ENCODE peak calls at places on chromosomes 11 and 22, in eight cellular contexts. One of them, this sample, is unnamed.

GRCh38 chr11:967995-968751 is 42.5 kb downstream of the AP2A2 start:
- DNase-seq in NCI-H2171 treated with DMSO at 0.1 percent for 48 hours: no peak
- DNase-seq in Karpas-422: no peak
- DNase-seq in amygdala: no peak
- DNase-seq in ACHN: no peak
- DNase-seq in ascending aorta: no peak
- DNase-seq in RPMI8226: no peak
- DNase-seq in stimulated activated CD4-positive, alpha-beta T cell treated with anti-CD3 and anti-CD28 coated beads, TNF-alpha, amount 100 ng/mL, for 1 hour: no peak
- DNase-seq in this sample: peak; percentile 18

GRCh38 chr22:38755155-38755910 is 465 bp downstream of the SUN2 start:
- DNase-seq in NCI-H2171 treated with DMSO at 0.1 percent for 48 hours: peak; percentile 15
- DNase-seq in Karpas-422: peak; percentile 61
- DNase-seq in amygdala: peak; percentile 90
- DNase-seq in ACHN: peak; percentile 81
- DNase-seq in ascending aorta: peak; percentile 89
- DNase-seq in RPMI8226: peak; percentile 73
- DNase-seq in stimulated activated CD4-positive, alpha-beta T cell treated with anti-CD3 and anti-CD28 coated beads, TNF-alpha, amount 100 ng/mL, for 1 hour: no peak
- DNase-seq in this sample: peak; percentile 50

GRCh38 chr11:66904055-66904454 is 47.2 kb downstream of the LRFN4 start:
- DNase-seq in NCI-H2171 treated with DMSO at 0.1 percent for 48 hours: no peak
- DNase-seq in Karpas-422: no peak
- DNase-seq in amygdala: no peak
- DNase-seq in ACHN: no peak
- DNase-seq in ascending aorta: no peak
- DNase-seq in RPMI8226: no peak
- DNase-seq in stimulated activated CD4-positive, alpha-beta T cell treated with anti-CD3 and anti-CD28 coated beads, TNF-alpha, amount 100 ng/mL, for 1 hour: no peak
- DNase-seq in this sample: no peak

GRCh38 chr11:2528301-2529050 is 83.7 kb downstream of the KCNQ1 start:
- DNase-seq in NCI-H2171 treated with DMSO at 0.1 percent for 48 hours: no peak
- DNase-seq in Karpas-422: no peak
- DNase-seq in amygdala: no peak
- DNase-seq in ACHN: no peak
- DNase-seq in ascending aorta: no peak
- DNase-seq in RPMI8226: no peak
- DNase-seq in stimulated activated CD4-positive, alpha-beta T cell treated with anti-CD3 and anti-CD28 coated beads, TNF-alpha, amount 100 ng/mL, for 1 hour: no peak
- DNase-seq in this sample: no peak

GRCh38 chr11:108775324-108775723 is 110.5 kb downstream of the DDX10 start:
- DNase-seq in NCI-H2171 treated with DMSO at 0.1 percent for 48 hours: no peak
- DNase-seq in Karpas-422: no peak
- DNase-seq in amygdala: no peak
- DNase-seq in ACHN: no peak
- DNase-seq in ascending aorta: no peak
- DNase-seq in RPMI8226: no peak
- DNase-seq in stimulated activated CD4-positive, alpha-beta T cell treated with anti-CD3 and anti-CD28 coated beads, TNF-alpha, amount 100 ng/mL, for 1 hour: no peak
- DNase-seq in this sample: no peak

GRCh38 chr22:26174280-26174679 is 5.0 kb downstream of the SEZ6L start:
- DNase-seq in NCI-H2171 treated with DMSO at 0.1 percent for 48 hours: no peak
- DNase-seq in Karpas-422: peak; percentile 51
- DNase-seq in amygdala: peak; percentile 39
- DNase-seq in ACHN: peak; percentile 2
- DNase-seq in ascending aorta: no peak
- DNase-seq in RPMI8226: peak; percentile 11
- DNase-seq in stimulated activated CD4-positive, alpha-beta T cell treated with anti-CD3 and anti-CD28 coated beads, TNF-alpha, amount 100 ng/mL, for 1 hour: no peak
- DNase-seq in this sample: no peak

GRCh38 chr22:40603088-40603605 is 33.4 kb downstream of the MRTFA start:
- DNase-seq in NCI-H2171 treated with DMSO at 0.1 percent for 48 hours: no peak
- DNase-seq in Karpas-422: no peak
- DNase-seq in amygdala: no peak
- DNase-seq in ACHN: no peak
- DNase-seq in ascending aorta: no peak
- DNase-seq in RPMI8226: no peak
- DNase-seq in stimulated activated CD4-positive, alpha-beta T cell treated with anti-CD3 and anti-CD28 coated beads, TNF-alpha, amount 100 ng/mL, for 1 hour: no peak
- DNase-seq in this sample: no peak

GRCh38 chr11:34977039-34977906 is 60.9 kb downstream of the PDHX start:
- DNase-seq in NCI-H2171 treated with DMSO at 0.1 percent for 48 hours: no peak
- DNase-seq in Karpas-422: no peak
- DNase-seq in amygdala: no peak
- DNase-seq in ACHN: peak; percentile 72
- DNase-seq in ascending aorta: no peak
- DNase-seq in RPMI8226: no peak
- DNase-seq in stimulated activated CD4-positive, alpha-beta T cell treated with anti-CD3 and anti-CD28 coated beads, TNF-alpha, amount 100 ng/mL, for 1 hour: no peak
- DNase-seq in this sample: no peak

GRCh38 chr11:11592146-11592684 is 29.6 kb downstream of the GALNT18 start:
- DNase-seq in NCI-H2171 treated with DMSO at 0.1 percent for 48 hours: no peak
- DNase-seq in Karpas-422: no peak
- DNase-seq in amygdala: no peak
- DNase-seq in ACHN: no peak
- DNase-seq in ascending aorta: no peak
- DNase-seq in RPMI8226: no peak
- DNase-seq in stimulated activated CD4-positive, alpha-beta T cell treated with anti-CD3 and anti-CD28 coated beads, TNF-alpha, amount 100 ng/mL, for 1 hour: no peak
- DNase-seq in this sample: no peak

GRCh38 chr22:26489447-26490036 is 5.9 kb downstream of the SRRD start:
- DNase-seq in NCI-H2171 treated with DMSO at 0.1 percent for 48 hours: no peak
- DNase-seq in Karpas-422: no peak
- DNase-seq in amygdala: no peak
- DNase-seq in ACHN: no peak
- DNase-seq in ascending aorta: no peak
- DNase-seq in RPMI8226: no peak
- DNase-seq in stimulated activated CD4-positive, alpha-beta T cell treated with anti-CD3 and anti-CD28 coated beads, TNF-alpha, amount 100 ng/mL, for 1 hour: no peak
- DNase-seq in this sample: no peak

GRCh38 chr11:85874265-85874664 is 19.1 kb downstream of the CCDC83 start:
- DNase-seq in NCI-H2171 treated with DMSO at 0.1 percent for 48 hours: no peak
- DNase-seq in Karpas-422: no peak
- DNase-seq in amygdala: no peak
- DNase-seq in ACHN: no peak
- DNase-seq in ascending aorta: no peak
- DNase-seq in RPMI8226: no peak
- DNase-seq in stimulated activated CD4-positive, alpha-beta T cell treated with anti-CD3 and anti-CD28 coated beads, TNF-alpha, amount 100 ng/mL, for 1 hour: no peak
- DNase-seq in this sample: no peak

GRCh38 chr11:100556781-100557180 is 130.3 kb upstream of the ARHGAP42 start:
- DNase-seq in NCI-H2171 treated with DMSO at 0.1 percent for 48 hours: no peak
- DNase-seq in Karpas-422: no peak
- DNase-seq in amygdala: no peak
- DNase-seq in ACHN: no peak
- DNase-seq in ascending aorta: no peak
- DNase-seq in RPMI8226: no peak
- DNase-seq in stimulated activated CD4-positive, alpha-beta T cell treated with anti-CD3 and anti-CD28 coated beads, TNF-alpha, amount 100 ng/mL, for 1 hour: no peak
- DNase-seq in this sample: no peak

GRCh38 chr22:19181786-19182471 is 3.4 kb upstream of the SLC25A1 start:
- DNase-seq in NCI-H2171 treated with DMSO at 0.1 percent for 48 hours: no peak
- DNase-seq in Karpas-422: no peak
- DNase-seq in amygdala: no peak
- DNase-seq in ACHN: no peak
- DNase-seq in ascending aorta: no peak
- DNase-seq in RPMI8226: no peak
- DNase-seq in stimulated activated CD4-positive, alpha-beta T cell treated with anti-CD3 and anti-CD28 coated beads, TNF-alpha, amount 100 ng/mL, for 1 hour: no peak
- DNase-seq in this sample: no peak

GRCh38 chr22:48510599-48510998 is 1317.1 kb downstream of the BRD1 start:
- DNase-seq in NCI-H2171 treated with DMSO at 0.1 percent for 48 hours: no peak
- DNase-seq in Karpas-422: no peak
- DNase-seq in amygdala: no peak
- DNase-seq in ACHN: no peak
- DNase-seq in ascending aorta: no peak
- DNase-seq in RPMI8226: no peak
- DNase-seq in stimulated activated CD4-positive, alpha-beta T cell treated with anti-CD3 and anti-CD28 coated beads, TNF-alpha, amount 100 ng/mL, for 1 hour: no peak
- DNase-seq in this sample: no peak

GRCh38 chr11:76515494-76515893 is 70.7 kb downstream of the EMSY start:
- DNase-seq in NCI-H2171 treated with DMSO at 0.1 percent for 48 hours: no peak
- DNase-seq in Karpas-422: no peak
- DNase-seq in amygdala: no peak
- DNase-seq in ACHN: no peak
- DNase-seq in ascending aorta: no peak
- DNase-seq in RPMI8226: no peak
- DNase-seq in stimulated activated CD4-positive, alpha-beta T cell treated with anti-CD3 and anti-CD28 coated beads, TNF-alpha, amount 100 ng/mL, for 1 hour: no peak
- DNase-seq in this sample: no peak

GRCh38 chr11:61507962-61508824 is at the start of gene LRRC10B:
- DNase-seq in NCI-H2171 treated with DMSO at 0.1 percent for 48 hours: peak; percentile 74
- DNase-seq in Karpas-422: peak; percentile 86
- DNase-seq in amygdala: peak; percentile 34
- DNase-seq in ACHN: no peak
- DNase-seq in ascending aorta: no peak
- DNase-seq in RPMI8226: peak; percentile 75
- DNase-seq in stimulated activated CD4-positive, alpha-beta T cell treated with anti-CD3 and anti-CD28 coated beads, TNF-alpha, amount 100 ng/mL, for 1 hour: no peak
- DNase-seq in this sample: no peak

GRCh38 chr22:21073482-21073881 is 27.7 kb downstream of the LRRC74B start:
- DNase-seq in NCI-H2171 treated with DMSO at 0.1 percent for 48 hours: no peak
- DNase-seq in Karpas-422: no peak
- DNase-seq in amygdala: no peak
- DNase-seq in ACHN: no peak
- DNase-seq in ascending aorta: no peak
- DNase-seq in RPMI8226: no peak
- DNase-seq in stimulated activated CD4-positive, alpha-beta T cell treated with anti-CD3 and anti-CD28 coated beads, TNF-alpha, amount 100 ng/mL, for 1 hour: no peak
- DNase-seq in this sample: no peak

GRCh38 chr11:70841264-70841663 is 411.1 kb downstream of the SHANK2 start:
- DNase-seq in NCI-H2171 treated with DMSO at 0.1 percent for 48 hours: no peak
- DNase-seq in Karpas-422: no peak
- DNase-seq in amygdala: no peak
- DNase-seq in ACHN: no peak
- DNase-seq in ascending aorta: no peak
- DNase-seq in RPMI8226: no peak
- DNase-seq in stimulated activated CD4-positive, alpha-beta T cell treated with anti-CD3 and anti-CD28 coated beads, TNF-alpha, amount 100 ng/mL, for 1 hour: no peak
- DNase-seq in this sample: no peak

GRCh38 chr11:100671471-100671870 is 15.6 kb upstream of the ARHGAP42 start:
- DNase-seq in NCI-H2171 treated with DMSO at 0.1 percent for 48 hours: no peak
- DNase-seq in Karpas-422: no peak
- DNase-seq in amygdala: no peak
- DNase-seq in ACHN: no peak
- DNase-seq in ascending aorta: no peak
- DNase-seq in RPMI8226: no peak
- DNase-seq in stimulated activated CD4-positive, alpha-beta T cell treated with anti-CD3 and anti-CD28 coated beads, TNF-alpha, amount 100 ng/mL, for 1 hour: no peak
- DNase-seq in this sample: no peak

GRCh38 chr22:42229455-42230149 is 40.9 kb downstream of the TCF20 start:
- DNase-seq in NCI-H2171 treated with DMSO at 0.1 percent for 48 hours: no peak
- DNase-seq in Karpas-422: no peak
- DNase-seq in amygdala: no peak
- DNase-seq in ACHN: no peak
- DNase-seq in ascending aorta: no peak
- DNase-seq in RPMI8226: no peak
- DNase-seq in stimulated activated CD4-positive, alpha-beta T cell treated with anti-CD3 and anti-CD28 coated beads, TNF-alpha, amount 100 ng/mL, for 1 hour: no peak
- DNase-seq in this sample: no peak

GRCh38 chr11:72824811-72825505 is 10.7 kb downstream of the ATG16L2 start:
- DNase-seq in NCI-H2171 treated with DMSO at 0.1 percent for 48 hours: no peak
- DNase-seq in Karpas-422: no peak
- DNase-seq in amygdala: no peak
- DNase-seq in ACHN: no peak
- DNase-seq in ascending aorta: no peak
- DNase-seq in RPMI8226: no peak
- DNase-seq in stimulated activated CD4-positive, alpha-beta T cell treated with anti-CD3 and anti-CD28 coated beads, TNF-alpha, amount 100 ng/mL, for 1 hour: no peak
- DNase-seq in this sample: no peak

GRCh38 chr11:78465169-78465942 is 47.7 kb upstream of the GAB2 start:
- DNase-seq in NCI-H2171 treated with DMSO at 0.1 percent for 48 hours: no peak
- DNase-seq in Karpas-422: no peak
- DNase-seq in amygdala: no peak
- DNase-seq in ACHN: no peak
- DNase-seq in ascending aorta: no peak
- DNase-seq in RPMI8226: peak; percentile 79
- DNase-seq in stimulated activated CD4-positive, alpha-beta T cell treated with anti-CD3 and anti-CD28 coated beads, TNF-alpha, amount 100 ng/mL, for 1 hour: no peak
- DNase-seq in this sample: peak; percentile 65

GRCh38 chr22:39234157-39234793 is 10.5 kb downstream of the PDGFB start:
- DNase-seq in NCI-H2171 treated with DMSO at 0.1 percent for 48 hours: no peak
- DNase-seq in Karpas-422: no peak
- DNase-seq in amygdala: no peak
- DNase-seq in ACHN: no peak
- DNase-seq in ascending aorta: no peak
- DNase-seq in RPMI8226: no peak
- DNase-seq in stimulated activated CD4-positive, alpha-beta T cell treated with anti-CD3 and anti-CD28 coated beads, TNF-alpha, amount 100 ng/mL, for 1 hour: no peak
- DNase-seq in this sample: no peak

GRCh38 chr11:58165504-58166106 is 23.3 kb upstream of the OR9Q2 start:
- DNase-seq in NCI-H2171 treated with DMSO at 0.1 percent for 48 hours: no peak
- DNase-seq in Karpas-422: no peak
- DNase-seq in amygdala: no peak
- DNase-seq in ACHN: no peak
- DNase-seq in ascending aorta: no peak
- DNase-seq in RPMI8226: no peak
- DNase-seq in stimulated activated CD4-positive, alpha-beta T cell treated with anti-CD3 and anti-CD28 coated beads, TNF-alpha, amount 100 ng/mL, for 1 hour: no peak
- DNase-seq in this sample: no peak

GRCh38 chr11:69383372-69383771 is 89.4 kb downstream of the MYEOV start:
- DNase-seq in NCI-H2171 treated with DMSO at 0.1 percent for 48 hours: no peak
- DNase-seq in Karpas-422: no peak
- DNase-seq in amygdala: no peak
- DNase-seq in ACHN: no peak
- DNase-seq in ascending aorta: peak; percentile 4
- DNase-seq in RPMI8226: no peak
- DNase-seq in stimulated activated CD4-positive, alpha-beta T cell treated with anti-CD3 and anti-CD28 coated beads, TNF-alpha, amount 100 ng/mL, for 1 hour: no peak
- DNase-seq in this sample: no peak

GRCh38 chr22:18970180-18970947 is 34.3 kb upstream of the PRODH start:
- DNase-seq in NCI-H2171 treated with DMSO at 0.1 percent for 48 hours: peak; percentile 20
- DNase-seq in Karpas-422: no peak
- DNase-seq in amygdala: no peak
- DNase-seq in ACHN: peak; percentile 37
- DNase-seq in ascending aorta: no peak
- DNase-seq in RPMI8226: no peak
- DNase-seq in stimulated activated CD4-positive, alpha-beta T cell treated with anti-CD3 and anti-CD28 coated beads, TNF-alpha, amount 100 ng/mL, for 1 hour: no peak
- DNase-seq in this sample: no peak

GRCh38 chr11:117932987-117933386 is 3.8 kb upstream of the TMPRSS13 start:
- DNase-seq in NCI-H2171 treated with DMSO at 0.1 percent for 48 hours: no peak
- DNase-seq in Karpas-422: no peak
- DNase-seq in amygdala: no peak
- DNase-seq in ACHN: no peak
- DNase-seq in ascending aorta: no peak
- DNase-seq in RPMI8226: no peak
- DNase-seq in stimulated activated CD4-positive, alpha-beta T cell treated with anti-CD3 and anti-CD28 coated beads, TNF-alpha, amount 100 ng/mL, for 1 hour: no peak
- DNase-seq in this sample: no peak

This sample was measured in OCI-LY7.